ENCODE peak calls at places on chromosome 2, in four cellular contexts. B, S, H and M are unnamed samples. For H3K4me1, the result is how much of the 10 kb centered on the place peaks cover.

GRCh38 chr2:239354132-239354790 is 46.6 kb downstream of the HDAC4 start:
- DNase-seq in B (no peak), S (no peak), H (no peak), M (no peak)

GRCh38 chr2:71851094-71851755 is 296.4 kb downstream of the CYP26B1 start:
- DNase-seq in B (no peak), S (peak), H (no peak), M (no peak)

GRCh38 chr2:53486185-53486584 is 281.4 kb upstream of the CHAC2 start:
- DNase-seq in B (no peak), S (no peak), H (no peak), M (no peak)

GRCh38 chr2:118881490-118882129 is 34.2 kb upstream of the EN1 start:
- DNase-seq in B (peak), S (peak), H (peak), M (peak)

GRCh38 chr2:173990970-173991819 is 26.0 kb upstream of the SP3 start:
- DNase-seq in B (no peak), S (no peak), H (no peak), M (no peak)

GRCh38 chr2:52639692-52640091 is 1127.9 kb upstream of the CHAC2 start:
- DNase-seq in B (no peak), S (no peak), H (no peak), M (no peak)

GRCh38 chr2:239246723-239247122 is 154.1 kb downstream of the HDAC4 start:
- DNase-seq in B (no peak), S (no peak), H (no peak), M (no peak)

GRCh38 chr2:25938345-25938744 is 44.0 kb downstream of the KIF3C start:
- DNase-seq in B (no peak), S (no peak), H (no peak), M (no peak)

GRCh38 chr2:127597046-127597983 is 48.6 kb upstream of the GPR17 start:
- DNase-seq in B (no peak), S (no peak), H (no peak), M (no peak)

GRCh38 chr2:157419031-157419580 is 24.8 kb downstream of the CYTIP start:
- DNase-seq in B (no peak), S (no peak), H (no peak), M (no peak)

GRCh38 chr2:183996825-183997823 is 601.2 kb upstream of the ZNF804A start:
- DNase-seq in B (no peak), S (no peak), H (peak), M (no peak)

GRCh38 chr2:133986076-133986837 is 267.6 kb upstream of the MGAT5 start:
- DNase-seq in B (peak), S (no peak), H (peak), M (peak)

GRCh38 chr2:96868555-96869280 is 1.2 kb downstream of the SEMA4C start:
- DNase-seq in B (peak), S (peak), H (peak), M (peak)

GRCh38 chr2:161796192-161796591 is 172.0 kb downstream of the SLC4A10 start:
- DNase-seq in B (no peak), S (no peak), H (peak), M (no peak)

GRCh38 chr2:100245681-100246080 is 76.6 kb downstream of the LONRF2 start:
- DNase-seq in B (no peak), S (no peak), H (no peak), M (no peak)

GRCh38 chr2:172588931-172589330 is 33.0 kb downstream of the PDK1 start:
- DNase-seq in B (no peak), S (no peak), H (no peak), M (no peak)

GRCh38 chr2:241103176-241103595 is 1.1 kb upstream of the MTERF4 start:
- DNase-seq in B (no peak), S (no peak), H (no peak), M (no peak)

GRCh38 chr2:29946465-29946864 is 25.1 kb upstream of the ALK start:
- DNase-seq in B (no peak), S (no peak), H (no peak), M (no peak)

GRCh38 chr2:210337159-210337558 is 22.2 kb upstream of the MYL1 start:
- DNase-seq in B (no peak), S (no peak), H (no peak), M (no peak)

GRCh38 chr2:138269726-138270125 is 231.8 kb upstream of the SPOPL start:
- DNase-seq in B (no peak), S (no peak), H (no peak), M (no peak)

GRCh38 chr2:198004921-198005829 is 200.8 kb downstream of the PLCL1 start:
- DNase-seq in B (no peak), S (no peak), H (peak), M (no peak)

GRCh38 chr2:16320716-16321115 is 344.9 kb downstream of the CYRIA start:
- DNase-seq in B (no peak), S (no peak), H (no peak), M (no peak)

GRCh38 chr2:137208361-137208973 is 443.1 kb downstream of the THSD7B start:
- DNase-seq in B (no peak), S (no peak), H (no peak), M (no peak)

GRCh38 chr2:3641841-3642421 is 16.1 kb upstream of the ALLC start:
- DNase-seq in B (no peak), S (peak), H (no peak), M (no peak)

GRCh38 chr2:46983065-46983801 is 67.6 kb upstream of the MCFD2 start:
- DNase-seq in B (peak), S (no peak), H (no peak), M (no peak)

GRCh38 chr2:25996844-25997243 is 14.5 kb upstream of the KIF3C start:
- DNase-seq in B (no peak), S (no peak), H (no peak), M (no peak)

GRCh38 chr2:210199854-210200253 is 25.4 kb downstream of the ACADL start:
- DNase-seq in B (no peak), S (no peak), H (no peak), M (no peak)

GRCh38 chr2:18378020-18378653 is 182.3 kb downstream of the RDH14 start:
- DNase-seq in B (peak), S (peak), H (peak), M (peak)

GRCh38 chr2:145807978-145808377 is 1288.1 kb upstream of the ZEB2 start:
- DNase-seq in B (peak), S (no peak), H (no peak), M (no peak)

GRCh38 chr2:47061989-47062678 is 93.0 kb downstream of the STPG4 start:
- DNase-seq in B (peak), S (no peak), H (no peak), M (no peak)

GRCh38 chr2:4803396-4803795 is 888.8 kb upstream of the SOX11 start:
- DNase-seq in B (no peak), S (no peak), H (no peak), M (no peak)

GRCh38 chr2:57908736-57909161 is 137.9 kb upstream of the VRK2 start:
- DNase-seq in B (no peak), S (no peak), H (no peak), M (no peak)

GRCh38 chr2:215531284-215531683 is 95.4 kb upstream of the FN1 start:
- DNase-seq in B (no peak), S (no peak), H (no peak), M (no peak)

GRCh38 chr2:42696987-42697386 is 66.9 kb downstream of the OXER1 start:
- DNase-seq in B (no peak), S (no peak), H (no peak), M (no peak)

GRCh38 chr2:84980263-84980983 is 9.5 kb downstream of the KCMF1 start:
- DNase-seq in B (no peak), S (no peak), H (no peak), M (no peak)

GRCh38 chr2:121613774-121614173 is 35.5 kb downstream of the CLASP1 start:
- DNase-seq in B (no peak), S (no peak), H (no peak), M (no peak)

GRCh38 chr2:18752022-18752493 is 162.7 kb upstream of the NT5C1B start:
- DNase-seq in B (no peak), S (no peak), H (no peak), M (no peak)

GRCh38 chr2:200319587-200320337 is 13.3 kb downstream of the SPATS2L start:
- DNase-seq in B (no peak), S (no peak), H (no peak), M (peak)

GRCh38 chr2:200322607-200323006 is 16.1 kb downstream of the SPATS2L start:
- DNase-seq in B (no peak), S (no peak), H (no peak), M (no peak)

GRCh38 chr2:200321780-200322534 is 15.5 kb downstream of the SPATS2L start:
- DNase-seq in B (no peak), S (no peak), H (no peak), M (no peak)

GRCh38 chr2:200320344-200320743 is 13.9 kb downstream of the SPATS2L start:
- DNase-seq in B (no peak), S (no peak), H (no peak), M (no peak)

GRCh38 chr2:200320991-200321390 is 14.5 kb downstream of the SPATS2L start:
- DNase-seq in B (no peak), S (no peak), H (no peak), M (no peak)
- H3K4me1 ChIP-seq in B (under half), S (under half), H (under half), M (half or more)

GRCh38 chr2:1736045-1736444 is 8.3 kb downstream of the PXDN start:
- DNase-seq in B (no peak), S (no peak), H (no peak), M (no peak)
- H3K4me1 ChIP-seq in B (under half), S (under half), H (under half), M (under half)

GRCh38 chr2:9135804-9136558 is 70.6 kb upstream of the ASAP2 start:
- DNase-seq in B (no peak), S (no peak), H (no peak), M (no peak)

GRCh38 chr2:9139491-9140443 is 66.8 kb upstream of the ASAP2 start:
- DNase-seq in B (peak), S (peak), H (peak), M (peak)

GRCh38 chr2:9136997-9137819 is 69.4 kb upstream of the ASAP2 start:
- DNase-seq in B (no peak), S (no peak), H (no peak), M (no peak)

GRCh38 chr2:9140570-9141378 is 65.8 kb upstream of the ASAP2 start:
- DNase-seq in B (no peak), S (no peak), H (no peak), M (no peak)

DNA sequence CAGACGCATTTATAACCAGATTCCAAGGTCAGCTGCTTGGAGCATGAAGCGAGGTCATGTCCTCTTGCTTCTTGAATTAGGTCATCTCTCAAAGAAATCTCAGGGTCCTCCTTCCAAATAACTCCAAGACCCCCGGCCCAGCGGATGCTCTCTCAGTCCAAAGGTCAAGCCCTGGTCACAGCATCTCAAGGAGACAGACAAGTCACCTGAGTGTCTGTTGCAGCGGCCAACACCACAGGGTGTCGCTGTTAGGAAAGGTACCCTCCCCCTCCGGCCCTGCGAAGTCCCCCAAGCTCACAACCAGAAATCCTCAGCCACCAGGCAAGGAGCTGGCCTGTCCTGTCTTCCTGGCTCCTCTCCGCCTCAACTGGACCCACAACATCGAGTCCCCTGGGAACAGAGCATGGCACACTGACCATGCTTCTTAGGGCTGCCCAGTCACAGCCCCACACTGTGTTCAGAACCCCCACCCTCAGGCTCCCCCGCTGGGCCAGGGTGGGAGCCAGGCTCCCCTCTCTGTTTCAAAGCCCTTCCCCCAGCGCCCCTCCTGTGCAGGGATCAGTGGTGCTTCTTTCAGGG is 68.0 kb upstream of the ASAP2 start:
- DNase-seq in B (peak), S (peak), H (peak), M (peak)
- H3K4me1 ChIP-seq in B (under half), S (under half), H (under half), M (under half)

DNA sequence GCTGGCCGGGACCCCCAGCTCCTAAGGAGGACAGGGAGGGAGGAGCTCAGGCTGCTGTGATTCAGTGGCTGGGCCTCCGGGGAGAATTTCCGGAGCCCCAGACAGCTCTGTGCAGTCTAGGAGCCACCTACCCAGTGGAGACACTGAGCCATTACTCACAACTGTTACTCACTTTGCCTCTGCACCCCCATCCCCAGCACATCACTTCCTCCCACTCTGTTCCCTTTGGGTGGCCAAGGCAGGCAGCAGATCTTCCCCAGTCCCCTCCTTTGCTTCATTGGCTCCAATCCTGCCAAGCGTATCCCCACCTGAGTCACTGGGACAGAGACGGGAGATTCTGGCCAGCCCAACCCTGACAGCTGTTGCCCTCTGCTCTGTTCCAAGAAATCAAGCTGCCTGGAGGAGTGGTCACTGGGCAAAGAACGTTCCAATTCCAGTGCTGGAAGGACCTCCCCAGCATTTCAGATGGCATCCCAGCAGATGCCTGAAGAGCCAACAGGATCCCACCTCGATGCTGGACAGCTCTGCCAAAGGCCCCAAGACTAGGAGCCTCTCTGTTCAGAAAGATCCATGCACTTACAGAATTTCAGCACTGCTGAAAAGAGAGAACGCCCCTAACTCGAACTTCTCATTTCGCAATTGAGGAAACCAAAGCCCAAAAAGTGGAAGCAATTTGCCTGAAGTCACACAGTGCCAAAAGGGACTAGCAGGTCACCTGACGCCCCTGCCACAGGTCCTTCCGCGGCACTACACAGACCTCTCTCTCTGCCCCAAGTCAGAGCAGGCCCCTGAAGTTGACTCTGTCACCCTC is 68.3 kb downstream of the TNS1 start:
- DNase-seq in B (no peak), S (no peak), H (no peak), M (peak)
- H3K4me1 ChIP-seq in B (under half), S (under half), H (under half), M (half or more)

GRCh38 chr2:177258059-177258458 is 6.5 kb downstream of the NFE2L2 start:
- DNase-seq in B (no peak), S (no peak), H (no peak), M (no peak)

GRCh38 chr2:177257471-177257870 is 7.1 kb downstream of the NFE2L2 start:
- DNase-seq in B (no peak), S (no peak), H (no peak), M (no peak)

GRCh38 chr2:177255227-177255601 is 9.3 kb downstream of the NFE2L2 start:
- DNase-seq in B (no peak), S (no peak), H (no peak), M (no peak)

GRCh38 chr2:177256026-177256425 is 8.5 kb downstream of the NFE2L2 start:
- DNase-seq in B (no peak), S (no peak), H (no peak), M (no peak)

GRCh38 chr2:177256695-177257094 is 7.8 kb downstream of the NFE2L2 start:
- DNase-seq in B (no peak), S (no peak), H (no peak), M (no peak)
- H3K4me1 ChIP-seq in B (under half), S (under half), H (under half), M (half or more)

GRCh38 chr2:189406612-189407011 is 34.7 kb upstream of the WDR75 start:
- DNase-seq in B (no peak), S (no peak), H (no peak), M (no peak)

GRCh38 chr2:189407944-189408209 is 33.4 kb upstream of the WDR75 start:
- DNase-seq in B (no peak), S (no peak), H (no peak), M (no peak)

GRCh38 chr2:189408294-189408693 is 33.0 kb upstream of the WDR75 start:
- DNase-seq in B (no peak), S (no peak), H (no peak), M (no peak)

GRCh38 chr2:189409136-189409535 is 32.1 kb upstream of the WDR75 start:
- DNase-seq in B (no peak), S (no peak), H (no peak), M (no peak)

DNA sequence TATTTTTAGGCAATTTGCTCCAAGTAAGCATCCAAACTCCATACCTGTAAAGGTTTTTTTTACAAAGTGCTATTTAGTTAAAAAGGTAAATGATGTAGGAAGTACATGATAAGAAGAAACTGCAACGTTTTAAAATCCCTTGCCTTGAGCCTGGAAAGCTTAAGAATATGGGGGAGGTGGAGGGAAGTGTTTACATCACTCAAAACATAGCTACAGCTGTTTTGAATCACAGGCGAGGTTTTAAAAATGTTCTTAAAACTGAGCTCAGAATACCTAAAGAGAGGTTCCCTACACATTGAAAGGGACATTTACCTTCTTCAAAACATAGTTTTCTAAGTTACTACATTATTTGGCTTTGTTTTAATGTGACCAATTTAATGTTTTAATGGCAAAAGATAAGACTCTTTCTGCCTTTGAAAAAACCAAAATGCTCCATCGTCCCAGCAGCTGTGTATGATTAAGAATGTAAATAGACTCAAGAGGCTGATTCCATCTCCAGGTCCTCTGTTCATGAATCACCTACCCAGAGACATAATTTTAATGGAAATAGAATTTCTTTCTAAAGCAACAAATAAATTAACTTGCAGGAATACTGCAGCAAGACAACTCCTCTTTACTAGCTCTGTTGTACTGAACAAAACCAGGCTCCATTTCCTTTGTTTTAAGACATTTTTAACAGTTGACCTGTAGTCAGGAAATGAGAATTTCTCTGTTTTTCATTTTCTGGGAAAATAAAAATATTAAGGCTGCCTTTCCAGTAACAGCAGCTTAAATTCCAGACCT is 33.9 kb upstream of the WDR75 start:
- DNase-seq in B (no peak), S (no peak), H (no peak), M (peak)
- H3K4me1 ChIP-seq in B (under half), S (under half), H (under half), M (under half)

GRCh38 chr2:8542381-8543064 is 139.3 kb upstream of the ID2 start:
- DNase-seq in B (no peak), S (peak), H (no peak), M (no peak)
- H3K4me1 ChIP-seq in B (under half), S (under half), H (half or more), M (under half)

DNA sequence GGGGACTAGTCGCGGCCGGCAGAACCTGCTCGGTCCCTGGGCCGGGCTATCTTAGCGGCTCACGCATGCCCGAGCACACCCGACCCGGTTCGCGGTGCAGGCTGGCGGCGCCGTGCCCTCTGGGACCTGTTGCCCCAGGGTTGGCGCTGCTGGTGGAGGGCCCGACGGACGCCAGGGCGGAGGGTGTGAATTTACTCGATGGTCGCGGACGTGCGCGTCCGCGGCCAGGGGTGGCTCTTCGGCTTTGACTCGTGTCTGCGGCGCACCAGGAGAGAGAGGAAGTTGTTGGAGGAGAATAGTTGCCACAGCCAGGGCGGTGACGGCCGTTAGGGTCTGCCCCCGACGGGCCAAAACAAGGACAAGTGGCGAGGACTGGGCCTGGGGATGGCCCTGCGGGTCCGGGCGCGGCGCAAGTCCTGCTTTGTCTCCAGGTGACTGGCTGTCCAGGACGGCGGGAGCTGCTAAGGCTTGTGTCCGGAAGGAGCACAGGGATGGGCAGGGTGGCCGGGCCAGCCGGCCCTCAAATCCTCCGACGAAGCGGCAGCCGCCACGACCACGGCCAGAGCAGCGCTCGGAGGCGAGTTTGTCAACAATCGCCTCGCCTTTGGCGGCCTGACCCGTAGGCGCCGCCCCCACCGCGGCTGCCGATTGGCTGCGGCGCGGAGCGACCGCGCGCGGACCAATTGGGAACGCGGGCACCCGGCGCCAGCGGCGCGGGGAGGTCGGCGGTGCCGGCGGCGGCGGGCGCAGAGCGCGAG is 1.3 kb downstream of the BCL2L11 start:
- DNase-seq in B (peak), S (peak), H (peak), M (peak)
- H3K4me1 ChIP-seq in B (under half), S (under half), H (under half), M (under half)